ENCODE peak calls at places on chromosome 17, in seven cellular contexts. Z, U, C, N, O, K and B are unnamed samples. For H3K27me3, the result is how much of the 10 kb centered on the place peaks cover.

GRCh38 chr17:6914711-6915110 is 81.1 kb upstream of the ALOX12 start:
- DNase-seq in K (peak), C (no peak), O (no peak), Z (no peak), U (no peak), N (no peak), B (no peak)

GRCh38 chr17:49843774-49844350 is 4.0 kb downstream of the TAC4 start:
- DNase-seq in Z (peak), K (no peak), N (no peak), U (no peak), C (no peak), O (no peak), B (peak)

GRCh38 chr17:50111687-50112655 is 16.8 kb downstream of the PDK2 start:
- DNase-seq in O (no peak), N (no peak), Z (no peak), C (peak), K (no peak), U (peak), B (peak)

GRCh38 chr17:67891481-67892119 is 66.3 kb downstream of the BPTF start:
- DNase-seq in K (peak), O (no peak), U (peak), C (no peak), Z (no peak), N (no peak), B (peak)

GRCh38 chr17:58334661-58335060 is 6.1 kb upstream of the TSPOAP1 start:
- DNase-seq in N (no peak), K (no peak), U (no peak), C (no peak), Z (no peak), O (no peak), B (no peak)

GRCh38 chr17:21363776-21364642 is 12.1 kb upstream of the KCNJ12 start:
- DNase-seq in K (no peak), N (no peak), Z (no peak), O (no peak), C (no peak), U (no peak), B (no peak)

GRCh38 chr17:60398227-60398959 is 6.5 kb upstream of the USP32 start:
- DNase-seq in C (no peak), Z (no peak), K (no peak), U (no peak), O (no peak), N (no peak), B (no peak)

GRCh38 chr17:20243524-20243923 is 223.8 kb downstream of the LGALS9B start:
- DNase-seq in O (no peak), U (no peak), N (no peak), Z (no peak), K (peak), C (no peak), B (no peak)

GRCh38 chr17:17568772-17569195 is 22.7 kb downstream of the PEMT start:
- DNase-seq in C (peak), N (peak), O (peak), Z (peak), K (peak), U (peak), B (peak)

GRCh38 chr17:3647769-3648540 is 11.4 kb downstream of the CTNS start:
- DNase-seq in O (no peak), U (peak), Z (peak), C (peak), N (peak), K (peak), B (peak)

GRCh38 chr17:43547189-43547550 is 1.0 kb upstream of the ETV4 start:
- DNase-seq in N (no peak), K (no peak), C (no peak), Z (no peak), O (no peak), U (no peak), B (no peak)

GRCh38 chr17:43549496-43549895 is 3.4 kb upstream of the ETV4 start:
- DNase-seq in C (no peak), U (no peak), K (no peak), N (no peak), O (no peak), Z (no peak), B (no peak)

GRCh38 chr17:43547659-43548256 is 1.6 kb upstream of the ETV4 start:
- DNase-seq in C (no peak), K (no peak), Z (no peak), U (no peak), N (no peak), O (no peak), B (no peak)

GRCh38 chr17:43550754-43551153 is 4.6 kb upstream of the ETV4 start:
- DNase-seq in U (no peak), K (no peak), O (no peak), N (no peak), Z (no peak), C (no peak), B (no peak)

GRCh38 chr17:43548689-43549379 is 2.7 kb upstream of the ETV4 start:
- DNase-seq in C (no peak), U (no peak), O (no peak), K (no peak), Z (no peak), N (no peak), B (no peak)
- H3K27me3 ChIP-seq in C (under half), U (under half), O (under half), K (under half), Z (under half), N (under half), B (under half)

DNA sequence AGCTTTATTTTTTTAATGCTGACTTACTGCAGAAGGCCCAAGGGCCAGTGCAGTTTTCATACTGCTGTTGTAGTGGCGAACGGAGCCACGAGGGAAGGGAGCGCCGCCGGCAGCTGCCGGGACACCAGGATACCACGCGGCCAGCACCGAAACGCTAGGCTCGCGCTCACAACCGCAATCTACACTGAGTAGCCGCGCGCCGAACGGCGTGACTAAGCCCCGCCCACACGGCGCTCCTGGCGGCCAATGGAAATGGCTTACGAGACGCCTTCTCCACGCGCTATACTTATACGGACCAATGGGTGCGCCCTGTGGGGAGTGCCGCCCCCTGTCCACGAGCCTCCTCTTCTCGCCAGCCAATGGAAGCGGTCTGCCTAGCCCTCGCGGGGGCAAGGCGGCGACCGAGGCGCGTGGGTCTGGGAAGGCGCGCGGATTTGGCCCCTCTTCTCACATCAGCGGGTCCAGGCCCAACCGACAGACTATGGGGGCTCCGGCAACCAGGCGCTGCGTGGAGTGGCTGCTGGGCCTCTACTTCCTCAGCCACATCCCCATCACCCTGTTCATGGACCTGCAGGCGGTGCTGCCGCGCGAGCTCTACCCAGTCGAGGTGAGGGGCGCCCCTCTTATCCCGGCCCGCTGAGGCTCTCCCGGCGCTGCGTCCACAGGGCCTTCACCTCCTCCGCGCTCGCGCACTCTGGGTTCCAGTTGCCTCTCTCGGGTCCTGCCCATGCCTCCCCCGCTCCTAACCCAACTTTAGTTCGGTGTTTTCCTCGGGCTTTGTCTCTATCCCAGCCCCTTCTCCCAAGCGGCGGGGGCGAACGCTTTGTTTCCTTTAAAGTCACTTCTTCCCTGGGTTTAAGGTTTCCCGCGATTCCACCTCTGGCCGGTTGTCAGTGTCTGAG is at the start of gene TMEM97:
- DNase-seq in Z (peak), O (peak), N (peak), C (peak), K (peak), U (peak), B (peak)
- TF ChIP-seq CTCF in Z (no peak), O (no peak), N (no peak), C (peak), K (peak), U (no peak), B (peak)

GRCh38 chr17:80812362-80813088 is 179.1 kb upstream of the CHMP6 start:
- DNase-seq in Z (no peak), O (peak), C (no peak), N (no peak), K (no peak), U (no peak), B (peak)
- H3K4me3 ChIP-seq in Z (no peak), O (no peak), C (no peak), N (no peak), K (no peak), U (no peak), B (no peak)

GRCh38 chr17:75060434-75061054 is 13.5 kb downstream of the KCTD2 start:
- DNase-seq in C (no peak), U (no peak), Z (no peak), N (no peak), K (no peak), O (no peak), B (peak)

GRCh38 chr17:75061055-75061438 is 14.0 kb downstream of the KCTD2 start:
- DNase-seq in O (no peak), C (no peak), K (no peak), Z (no peak), U (no peak), N (no peak), B (no peak)

GRCh38 chr17:75063201-75063600 is 16.2 kb downstream of the KCTD2 start:
- DNase-seq in N (no peak), C (no peak), U (no peak), O (no peak), Z (no peak), K (no peak), B (no peak)

GRCh38 chr17:75059369-75060345 is 12.6 kb downstream of the KCTD2 start:
- DNase-seq in U (peak), Z (no peak), O (no peak), K (peak), C (peak), N (no peak), B (peak)

DNA sequence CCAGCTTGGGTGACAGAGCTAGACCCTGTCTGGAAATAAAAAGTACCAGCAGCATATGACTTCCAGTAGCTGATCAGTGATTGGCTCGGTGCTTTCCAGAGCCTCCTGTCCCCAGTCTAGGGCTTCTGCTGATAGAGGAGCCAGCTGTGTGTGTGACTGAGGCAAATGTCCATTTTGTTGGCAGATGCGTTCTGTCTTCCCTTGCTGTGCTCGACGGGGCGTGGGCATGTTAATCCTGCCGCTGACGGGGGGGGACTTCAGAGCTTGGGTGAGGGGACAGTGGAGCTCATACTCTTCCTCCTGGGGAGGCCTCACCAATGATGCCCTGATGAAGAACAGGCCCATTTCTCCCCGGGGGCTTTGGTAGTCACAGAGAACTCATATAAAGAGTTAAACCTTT is 14.6 kb downstream of the KCTD2 start:
- DNase-seq in U (no peak), Z (no peak), N (no peak), K (no peak), C (no peak), O (no peak), B (no peak)
- H3K27me3 ChIP-seq in U (under half), Z (under half), N (under half), K (under half), C (under half), O (under half), B (under half)

DNA sequence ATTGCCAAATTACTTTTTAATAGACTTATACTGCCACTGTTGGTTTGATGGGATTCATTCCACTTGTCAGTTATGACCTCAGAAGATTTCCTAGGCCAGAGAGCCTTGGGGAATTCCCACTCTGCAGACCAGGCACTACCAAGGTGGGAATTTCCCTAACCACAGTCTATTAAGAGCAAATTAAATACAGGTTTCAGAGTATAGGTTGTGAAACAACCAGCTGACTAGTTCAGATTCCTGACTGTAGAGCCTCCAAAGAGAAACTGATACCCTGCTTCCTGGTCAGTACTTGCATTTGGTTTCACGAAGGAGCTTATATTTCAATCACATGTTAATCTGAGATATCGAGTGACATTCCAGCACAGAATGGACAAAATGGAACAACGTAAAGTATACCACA is 186.5 kb downstream of the STX8 start:
- DNase-seq in Z (no peak), U (no peak), C (no peak), N (no peak), O (no peak), K (peak), B (no peak)
- TF ChIP-seq CTCF in Z (no peak), U (no peak), C (no peak), N (no peak), O (no peak), K (no peak), B (no peak)